ENCODE peak calls at places on chromosomes 2 and 18, in four cellular contexts. S is kidney epithelial cell, G is activated T-cell treated with anti-CD3 and anti-CD28 coated beads for 4 hours, I is NCI-H774. E is an unnamed sample.

GRCh38 chr18:42028232-42028832 is 73.3 kb downstream of the PIK3C3 start:
- DNase-seq in I (no peak), G (peak; percentile 8), S (no peak), E (no peak)

GRCh38 chr2:217887841-217888665 is 114.7 kb downstream of the TNS1 start:
- DNase-seq in G (no peak), I (no peak), S (no peak), E (no peak)

GRCh38 chr18:13558132-13558531 is 168.2 kb downstream of the FAM210A start:
- DNase-seq in I (no peak), S (no peak), G (no peak), E (peak; percentile 17)

GRCh38 chr2:203582468-203582867 is 47.4 kb upstream of the RAPH1 start:
- DNase-seq in G (no peak), I (no peak), S (no peak), E (no peak)

GRCh38 chr2:79585701-79586428 is 73.0 kb downstream of the CTNNA2 start:
- DNase-seq in S (peak; percentile 70), G (no peak), I (no peak), E (no peak)

GRCh38 chr18:58497845-58498244 is 131.0 kb downstream of the ALPK2 start:
- DNase-seq in I (no peak), S (no peak), G (no peak), E (no peak)

GRCh38 chr2:66439291-66440010 is 4.5 kb downstream of the MEIS1 start:
- DNase-seq in S (no peak), G (no peak), I (no peak), E (no peak)

GRCh38 chr2:18153741-18154140 is 275.3 kb downstream of the KCNS3 start:
- DNase-seq in S (no peak), I (no peak), G (no peak), E (no peak)

GRCh38 chr2:149080964-149081363 is 42.5 kb downstream of the LYPD6B start:
- DNase-seq in I (peak; percentile 21), G (no peak), S (no peak), E (no peak)

GRCh38 chr2:7555260-7555659 is 638.0 kb downstream of the RNF144A start:
- DNase-seq in G (no peak), S (no peak), I (no peak), E (no peak)

GRCh38 chr2:199273043-199273647 is 184.6 kb downstream of the SATB2 start:
- DNase-seq in I (no peak), S (no peak), G (no peak), E (no peak)

GRCh38 chr2:134170269-134170668 is 83.6 kb upstream of the MGAT5 start:
- DNase-seq in G (no peak), S (no peak), I (no peak), E (no peak)

GRCh38 chr2:68767996-68768395 is 33.4 kb downstream of the ARHGAP25 start:
- DNase-seq in I (no peak), S (no peak), G (no peak), E (no peak)

GRCh38 chr2:230774348-230774951 is 61.8 kb downstream of the CAB39 start:
- DNase-seq in G (no peak), I (no peak), S (no peak), E (no peak)

GRCh38 chr2:6475155-6475940 is 390.4 kb downstream of the CMPK2 start:
- DNase-seq in G (no peak), S (no peak), I (no peak), E (no peak)

GRCh38 chr2:974454-974853 is 23.8 kb downstream of the SNTG2 start:
- DNase-seq in I (no peak), S (peak; percentile 7), G (no peak), E (no peak)

E was measured in stimulated activated CD4-positive, alpha-beta T cell treated with anti-CD3 and anti-CD28 coated beads, Interleukin-1b, Interleukin-23, amount 100 ng/mL, for 4 hours.